ENCODE peak calls at places on chromosomes 5 and 9, in six cellular contexts. One of them, this sample, is unnamed. For H3K27me3, the result is how much of the 10 kb centered on the place peaks cover.

GRCh38 chr5:13218518-13218917 is 726.0 kb downstream of the DNAH5 start:
- DNase-seq in astrocyte: no peak
- DNase-seq in dorsolateral prefrontal cortex: no peak
- DNase-seq in ovary: no peak
- DNase-seq in PC-9: no peak
- DNase-seq in lower lobe of right lung: no peak
- DNase-seq in this sample: no peak

GRCh38 chr9:8883313-8883712 is 1083.7 kb upstream of the DMAC1 start:
- DNase-seq in astrocyte: no peak
- DNase-seq in dorsolateral prefrontal cortex: no peak
- DNase-seq in ovary: no peak
- DNase-seq in PC-9: no peak
- DNase-seq in lower lobe of right lung: no peak
- DNase-seq in this sample: no peak

GRCh38 chr5:93092349-93093105 is 488.5 kb downstream of the NR2F1-AS1 start:
- DNase-seq in astrocyte: peak
- DNase-seq in dorsolateral prefrontal cortex: no peak
- DNase-seq in ovary: no peak
- DNase-seq in PC-9: no peak
- DNase-seq in lower lobe of right lung: no peak
- DNase-seq in this sample: no peak

GRCh38 chr9:18396102-18396728 is 77.7 kb upstream of the ADAMTSL1 start:
- DNase-seq in astrocyte: no peak
- DNase-seq in dorsolateral prefrontal cortex: no peak
- DNase-seq in ovary: no peak
- DNase-seq in PC-9: no peak
- DNase-seq in lower lobe of right lung: no peak
- DNase-seq in this sample: no peak

GRCh38 chr5:103561670-103562069 is 919 bp downstream of the NUDT12 start:
- DNase-seq in astrocyte: no peak
- DNase-seq in dorsolateral prefrontal cortex: no peak
- DNase-seq in ovary: no peak
- DNase-seq in PC-9: no peak
- DNase-seq in lower lobe of right lung: no peak
- DNase-seq in this sample: no peak

GRCh38 chr5:88786217-88786560 is 96.8 kb downstream of the MEF2C start:
- DNase-seq in astrocyte: peak
- DNase-seq in dorsolateral prefrontal cortex: no peak
- DNase-seq in ovary: no peak
- DNase-seq in PC-9: peak
- DNase-seq in lower lobe of right lung: no peak
- DNase-seq in this sample: no peak

GRCh38 chr5:150107909-150108447 is 21.6 kb upstream of the CSF1R start:
- DNase-seq in astrocyte: no peak
- DNase-seq in dorsolateral prefrontal cortex: no peak
- DNase-seq in ovary: peak
- DNase-seq in PC-9: no peak
- DNase-seq in lower lobe of right lung: no peak
- DNase-seq in this sample: peak

GRCh38 chr9:113587471-113588031 is 124.0 kb downstream of the RGS3 start:
- DNase-seq in astrocyte: no peak
- DNase-seq in dorsolateral prefrontal cortex: no peak
- DNase-seq in ovary: peak
- DNase-seq in PC-9: peak
- DNase-seq in lower lobe of right lung: peak
- DNase-seq in this sample: no peak

GRCh38 chr5:151086905-151087360 is 6.1 kb upstream of the TNIP1 start:
- DNase-seq in astrocyte: no peak
- DNase-seq in dorsolateral prefrontal cortex: no peak
- DNase-seq in ovary: no peak
- DNase-seq in PC-9: no peak
- DNase-seq in lower lobe of right lung: no peak
- DNase-seq in this sample: no peak

GRCh38 chr5:162282191-162282590 is 214.6 kb downstream of the GABRG2 start:
- DNase-seq in astrocyte: no peak
- DNase-seq in dorsolateral prefrontal cortex: no peak
- DNase-seq in ovary: no peak
- DNase-seq in PC-9: no peak
- DNase-seq in lower lobe of right lung: no peak
- DNase-seq in this sample: no peak

GRCh38 chr9:4615251-4615650 is 46.8 kb upstream of the PLPP6 start:
- DNase-seq in astrocyte: peak
- DNase-seq in dorsolateral prefrontal cortex: no peak
- DNase-seq in ovary: no peak
- DNase-seq in PC-9: no peak
- DNase-seq in lower lobe of right lung: no peak
- DNase-seq in this sample: peak

GRCh38 chr9:114462791-114463190 is 42.5 kb downstream of the WHRN start:
- DNase-seq in astrocyte: no peak
- DNase-seq in dorsolateral prefrontal cortex: no peak
- DNase-seq in ovary: no peak
- DNase-seq in PC-9: no peak
- DNase-seq in lower lobe of right lung: no peak
- DNase-seq in this sample: no peak

GRCh38 chr9:131837316-131837715 is 97.4 kb upstream of the RAPGEF1 start:
- DNase-seq in astrocyte: no peak
- DNase-seq in dorsolateral prefrontal cortex: no peak
- DNase-seq in ovary: no peak
- DNase-seq in PC-9: no peak
- DNase-seq in lower lobe of right lung: no peak
- DNase-seq in this sample: no peak

GRCh38 chr9:109251776-109252106 is 69.1 kb downstream of the EPB41L4B start:
- DNase-seq in astrocyte: no peak
- DNase-seq in dorsolateral prefrontal cortex: no peak
- DNase-seq in ovary: no peak
- DNase-seq in PC-9: no peak
- DNase-seq in lower lobe of right lung: no peak
- DNase-seq in this sample: no peak
- H3K4me3 ChIP-seq in astrocyte: no peak
- H3K4me3 ChIP-seq in dorsolateral prefrontal cortex: no peak
- H3K4me3 ChIP-seq in ovary: no peak
- H3K4me3 ChIP-seq in PC-9: peak
- H3K4me3 ChIP-seq in lower lobe of right lung: no peak
- H3K4me3 ChIP-seq in this sample: no peak

GRCh38 chr9:127755558-127756060 is 20.5 kb upstream of the TOR2A start:
- DNase-seq in astrocyte: no peak
- DNase-seq in dorsolateral prefrontal cortex: no peak
- DNase-seq in ovary: no peak
- DNase-seq in PC-9: no peak
- DNase-seq in lower lobe of right lung: no peak
- DNase-seq in this sample: no peak
- H3K27me3 ChIP-seq in astrocyte: under half
- H3K27me3 ChIP-seq in dorsolateral prefrontal cortex: under half
- H3K27me3 ChIP-seq in ovary: under half
- H3K27me3 ChIP-seq in PC-9: half or more
- H3K27me3 ChIP-seq in lower lobe of right lung: under half
- H3K27me3 ChIP-seq in this sample: under half

GRCh38 chr5:34684281-34684979 is 28.3 kb downstream of the RAI14 start:
- DNase-seq in astrocyte: peak
- DNase-seq in dorsolateral prefrontal cortex: no peak
- DNase-seq in ovary: no peak
- DNase-seq in PC-9: peak
- DNase-seq in lower lobe of right lung: no peak
- DNase-seq in this sample: no peak
- TF ChIP-seq CTCF in astrocyte: peak
- TF ChIP-seq CTCF in dorsolateral prefrontal cortex: no peak
- TF ChIP-seq CTCF in ovary: no peak
- TF ChIP-seq CTCF in PC-9: no peak
- TF ChIP-seq CTCF in lower lobe of right lung: no peak
- TF ChIP-seq CTCF in this sample: no peak

DNA sequence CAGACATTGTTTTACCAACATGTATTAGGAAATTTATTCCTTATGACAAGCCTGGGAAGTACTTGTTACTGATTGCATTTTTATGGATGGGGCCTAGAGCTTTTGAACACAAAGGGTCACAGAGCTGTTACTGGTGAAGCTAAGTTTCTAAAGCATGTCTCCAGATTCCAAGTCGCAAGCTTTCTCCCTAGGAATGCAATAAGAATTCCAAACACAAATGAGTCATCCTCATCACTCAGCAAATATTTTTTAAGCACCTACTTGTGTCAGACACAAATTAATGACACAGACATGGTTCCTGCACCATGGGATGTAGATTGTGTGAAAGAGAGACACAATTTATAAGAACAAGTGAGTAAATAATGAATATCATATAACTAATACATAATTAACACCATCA is 11.0 kb upstream of the SH3RF2 start:
- DNase-seq in astrocyte: peak
- DNase-seq in dorsolateral prefrontal cortex: no peak
- DNase-seq in ovary: no peak
- DNase-seq in PC-9: peak
- DNase-seq in lower lobe of right lung: no peak
- DNase-seq in this sample: peak
- H3K4me3 ChIP-seq in astrocyte: no peak
- H3K4me3 ChIP-seq in dorsolateral prefrontal cortex: no peak
- H3K4me3 ChIP-seq in ovary: no peak
- H3K4me3 ChIP-seq in PC-9: no peak
- H3K4me3 ChIP-seq in lower lobe of right lung: no peak
- H3K4me3 ChIP-seq in this sample: no peak

DNA sequence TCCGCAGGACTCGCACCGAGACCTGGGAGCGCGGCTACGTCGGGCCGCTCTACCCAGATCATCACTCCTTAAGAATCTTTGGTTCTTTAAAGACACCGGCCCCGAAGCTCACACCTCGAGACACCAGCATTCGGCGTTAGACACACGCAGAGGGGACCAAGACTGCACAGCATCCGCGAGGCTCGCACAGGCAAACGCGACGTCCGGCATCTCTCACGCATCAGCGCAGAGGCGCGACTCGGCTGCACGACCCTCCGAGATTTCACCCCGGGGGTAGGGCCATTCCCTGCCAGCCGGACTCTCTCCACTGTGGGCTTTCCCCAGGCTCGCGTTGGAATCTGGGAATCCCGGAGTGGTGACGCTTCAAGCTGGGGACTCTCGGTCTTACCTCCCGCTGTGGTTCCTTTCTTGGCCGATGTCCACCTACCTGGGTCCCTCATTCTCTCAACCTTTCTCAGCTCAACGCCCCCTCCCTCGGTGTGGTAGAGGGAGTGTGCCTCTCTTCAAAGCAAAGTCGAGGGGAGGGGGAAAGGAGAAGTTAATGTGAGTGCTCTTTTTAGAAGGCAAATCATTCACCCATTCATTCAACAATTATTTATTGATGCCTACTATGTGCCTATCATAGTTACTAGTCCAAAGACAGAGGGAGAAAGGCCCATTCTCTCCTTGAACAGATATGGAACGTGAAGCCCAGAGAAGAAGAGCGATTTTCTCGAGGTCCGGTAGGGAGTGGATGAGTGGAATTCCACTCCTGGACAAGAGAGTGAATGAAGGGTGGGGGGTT is 1.3 kb upstream of the HAND1 start:
- DNase-seq in astrocyte: no peak
- DNase-seq in dorsolateral prefrontal cortex: no peak
- DNase-seq in ovary: no peak
- DNase-seq in PC-9: no peak
- DNase-seq in lower lobe of right lung: no peak
- DNase-seq in this sample: no peak
- H3K27me3 ChIP-seq in astrocyte: half or more
- H3K27me3 ChIP-seq in dorsolateral prefrontal cortex: half or more
- H3K27me3 ChIP-seq in ovary: under half
- H3K27me3 ChIP-seq in PC-9: half or more
- H3K27me3 ChIP-seq in lower lobe of right lung: half or more
- H3K27me3 ChIP-seq in this sample: half or more

DNA sequence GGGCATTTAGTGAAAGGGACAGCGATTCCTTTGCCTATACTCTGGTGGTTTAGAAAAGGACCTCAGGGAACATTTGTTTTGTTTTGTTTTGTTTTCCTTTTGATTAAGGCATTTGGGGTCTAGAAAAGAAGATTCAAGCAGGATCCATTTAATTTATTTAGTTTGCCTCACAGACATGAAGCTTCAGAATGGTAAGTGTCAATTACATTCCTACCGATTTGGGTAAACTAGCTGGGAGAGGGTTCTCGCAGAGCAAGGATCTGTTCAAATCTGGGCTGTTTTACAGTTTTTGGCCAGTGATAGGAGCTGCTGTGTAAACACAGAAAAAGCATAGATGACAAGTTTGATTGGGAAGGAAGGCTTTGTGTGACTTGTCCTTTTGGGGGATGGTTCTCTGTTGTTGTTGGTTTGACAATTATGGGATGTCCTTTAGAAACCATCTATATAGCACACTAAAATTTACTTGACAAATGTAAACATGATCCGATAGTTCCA is 470.3 kb upstream of the WWC1 start:
- DNase-seq in astrocyte: no peak
- DNase-seq in dorsolateral prefrontal cortex: no peak
- DNase-seq in ovary: no peak
- DNase-seq in PC-9: no peak
- DNase-seq in lower lobe of right lung: no peak
- DNase-seq in this sample: no peak
- TF ChIP-seq CTCF in astrocyte: no peak
- TF ChIP-seq CTCF in dorsolateral prefrontal cortex: no peak
- TF ChIP-seq CTCF in ovary: no peak
- TF ChIP-seq CTCF in PC-9: no peak
- TF ChIP-seq CTCF in lower lobe of right lung: no peak
- TF ChIP-seq CTCF in this sample: no peak

GRCh38 chr5:27403248-27403882 is 365.0 kb upstream of the CDH9 start:
- DNase-seq in astrocyte: peak
- DNase-seq in dorsolateral prefrontal cortex: no peak
- DNase-seq in ovary: no peak
- DNase-seq in PC-9: no peak
- DNase-seq in lower lobe of right lung: no peak
- DNase-seq in this sample: no peak
- H3K4me3 ChIP-seq in astrocyte: no peak
- H3K4me3 ChIP-seq in dorsolateral prefrontal cortex: no peak
- H3K4me3 ChIP-seq in ovary: no peak
- H3K4me3 ChIP-seq in PC-9: peak
- H3K4me3 ChIP-seq in lower lobe of right lung: no peak
- H3K4me3 ChIP-seq in this sample: no peak

DNA sequence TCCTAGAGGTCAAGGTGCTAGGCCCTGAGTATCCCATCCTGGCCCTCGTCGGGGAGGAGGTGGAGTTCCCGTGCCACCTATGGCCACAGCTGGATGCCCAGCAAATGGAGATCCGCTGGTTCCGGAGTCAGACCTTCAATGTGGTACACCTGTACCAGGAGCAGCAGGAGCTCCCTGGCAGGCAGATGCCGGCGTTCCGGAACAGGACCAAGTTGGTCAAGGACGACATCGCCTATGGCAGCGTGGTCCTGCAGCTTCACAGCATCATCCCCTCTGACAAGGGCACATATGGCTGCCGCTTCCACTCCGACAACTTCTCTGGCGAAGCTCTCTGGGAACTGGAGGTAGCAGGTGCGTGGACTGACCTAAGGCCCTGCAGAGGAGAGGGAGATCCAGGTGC is 7.9 kb downstream of the BTNL9 start:
- DNase-seq in astrocyte: no peak
- DNase-seq in dorsolateral prefrontal cortex: no peak
- DNase-seq in ovary: no peak
- DNase-seq in PC-9: no peak
- DNase-seq in lower lobe of right lung: no peak
- DNase-seq in this sample: no peak
- H3K27me3 ChIP-seq in astrocyte: under half
- H3K27me3 ChIP-seq in dorsolateral prefrontal cortex: half or more
- H3K27me3 ChIP-seq in ovary: under half
- H3K27me3 ChIP-seq in PC-9: half or more
- H3K27me3 ChIP-seq in lower lobe of right lung: half or more
- H3K27me3 ChIP-seq in this sample: under half

This sample was measured in BJ.